ENCODE peak calls at places on chromosomes 12 and 14, in nine cellular contexts. One of them, this sample, is unnamed. For H3K4me1, the result is how much of the 10 kb centered on the place peaks cover.

GRCh38 chr12:132477009-132477702 is 12.8 kb upstream of the FBRSL1 start:
- DNase-seq in neural progenitor cell: no peak
- DNase-seq in MM.1S: no peak
- DNase-seq in OCI-LY7: no peak
- DNase-seq in PC-3: no peak
- DNase-seq in HCT116: no peak
- DNase-seq in GM23248: no peak
- DNase-seq in SK-N-SH: no peak
- DNase-seq in GM23338: no peak
- DNase-seq in this sample: no peak

GRCh38 chr12:6767301-6767591 is 1.1 kb downstream of the PTMS start:
- DNase-seq in neural progenitor cell: no peak
- DNase-seq in MM.1S: no peak
- DNase-seq in OCI-LY7: no peak
- DNase-seq in PC-3: no peak
- DNase-seq in HCT116: no peak
- DNase-seq in GM23248: peak
- DNase-seq in SK-N-SH: no peak
- DNase-seq in GM23338: peak
- DNase-seq in this sample: no peak

GRCh38 chr14:28242895-28243294 is 523.7 kb upstream of the FOXG1 start:
- DNase-seq in neural progenitor cell: no peak
- DNase-seq in MM.1S: no peak
- DNase-seq in OCI-LY7: no peak
- DNase-seq in PC-3: no peak
- DNase-seq in HCT116: no peak
- DNase-seq in GM23248: no peak
- DNase-seq in SK-N-SH: no peak
- DNase-seq in GM23338: no peak
- DNase-seq in this sample: no peak

GRCh38 chr12:107519906-107520859 is 165.4 kb upstream of the PWP1 start:
- DNase-seq in neural progenitor cell: no peak
- DNase-seq in MM.1S: no peak
- DNase-seq in OCI-LY7: no peak
- DNase-seq in PC-3: no peak
- DNase-seq in HCT116: no peak
- DNase-seq in GM23248: no peak
- DNase-seq in SK-N-SH: no peak
- DNase-seq in GM23338: no peak
- DNase-seq in this sample: no peak

GRCh38 chr12:130878193-130879185 is 6.6 kb downstream of the RAN start:
- DNase-seq in neural progenitor cell: no peak
- DNase-seq in MM.1S: no peak
- DNase-seq in OCI-LY7: peak
- DNase-seq in PC-3: no peak
- DNase-seq in HCT116: no peak
- DNase-seq in GM23248: no peak
- DNase-seq in SK-N-SH: no peak
- DNase-seq in GM23338: peak
- DNase-seq in this sample: peak

GRCh38 chr12:111149299-111149698 is 219.6 kb downstream of the PHETA1 start:
- DNase-seq in neural progenitor cell: no peak
- DNase-seq in MM.1S: no peak
- DNase-seq in OCI-LY7: no peak
- DNase-seq in PC-3: no peak
- DNase-seq in HCT116: no peak
- DNase-seq in GM23248: no peak
- DNase-seq in SK-N-SH: no peak
- DNase-seq in GM23338: no peak
- DNase-seq in this sample: no peak

GRCh38 chr14:94026173-94026885 is at the start of gene OTUB2:
- DNase-seq in neural progenitor cell: peak
- DNase-seq in MM.1S: peak
- DNase-seq in OCI-LY7: peak
- DNase-seq in PC-3: peak
- DNase-seq in HCT116: peak
- DNase-seq in GM23248: peak
- DNase-seq in SK-N-SH: peak
- DNase-seq in GM23338: peak
- DNase-seq in this sample: peak

GRCh38 chr14:31241450-31242114 is 34.0 kb upstream of the HECTD1 start:
- DNase-seq in neural progenitor cell: no peak
- DNase-seq in MM.1S: no peak
- DNase-seq in OCI-LY7: no peak
- DNase-seq in PC-3: no peak
- DNase-seq in HCT116: no peak
- DNase-seq in GM23248: peak
- DNase-seq in SK-N-SH: no peak
- DNase-seq in GM23338: no peak
- DNase-seq in this sample: no peak

GRCh38 chr12:40063424-40063823 is 42.5 kb downstream of the SLC2A13 start:
- DNase-seq in neural progenitor cell: no peak
- DNase-seq in MM.1S: no peak
- DNase-seq in OCI-LY7: no peak
- DNase-seq in PC-3: no peak
- DNase-seq in HCT116: no peak
- DNase-seq in GM23248: peak
- DNase-seq in SK-N-SH: no peak
- DNase-seq in GM23338: no peak
- DNase-seq in this sample: no peak

GRCh38 chr14:71602524-71602923 is 329.7 kb upstream of the RGS6 start:
- DNase-seq in neural progenitor cell: no peak
- DNase-seq in MM.1S: no peak
- DNase-seq in OCI-LY7: no peak
- DNase-seq in PC-3: no peak
- DNase-seq in HCT116: no peak
- DNase-seq in GM23248: no peak
- DNase-seq in SK-N-SH: no peak
- DNase-seq in GM23338: no peak
- DNase-seq in this sample: no peak

GRCh38 chr12:94674835-94675234 is 24.5 kb upstream of the TMCC3 start:
- DNase-seq in neural progenitor cell: no peak
- DNase-seq in MM.1S: no peak
- DNase-seq in OCI-LY7: no peak
- DNase-seq in PC-3: no peak
- DNase-seq in HCT116: no peak
- DNase-seq in GM23248: peak
- DNase-seq in SK-N-SH: no peak
- DNase-seq in GM23338: no peak
- DNase-seq in this sample: no peak

GRCh38 chr14:101191882-101192660 is 288.5 kb upstream of the RTL1 start:
- DNase-seq in neural progenitor cell: no peak
- DNase-seq in MM.1S: no peak
- DNase-seq in OCI-LY7: no peak
- DNase-seq in PC-3: no peak
- DNase-seq in HCT116: no peak
- DNase-seq in GM23248: no peak
- DNase-seq in SK-N-SH: no peak
- DNase-seq in GM23338: no peak
- DNase-seq in this sample: no peak

GRCh38 chr14:99590746-99591555 is 13.1 kb downstream of the CCDC85C start:
- DNase-seq in neural progenitor cell: no peak
- DNase-seq in MM.1S: no peak
- DNase-seq in OCI-LY7: no peak
- DNase-seq in PC-3: no peak
- DNase-seq in HCT116: no peak
- DNase-seq in GM23248: peak
- DNase-seq in SK-N-SH: peak
- DNase-seq in GM23338: no peak
- DNase-seq in this sample: no peak

GRCh38 chr12:91958816-91959215 is 186.8 kb downstream of the BTG1 start:
- DNase-seq in neural progenitor cell: no peak
- DNase-seq in MM.1S: peak
- DNase-seq in OCI-LY7: no peak
- DNase-seq in PC-3: peak
- DNase-seq in HCT116: no peak
- DNase-seq in GM23248: peak
- DNase-seq in SK-N-SH: no peak
- DNase-seq in GM23338: no peak
- DNase-seq in this sample: peak

GRCh38 chr12:5945071-5946008 is at the start of gene ANO2:
- DNase-seq in neural progenitor cell: peak
- DNase-seq in MM.1S: peak
- DNase-seq in OCI-LY7: no peak
- DNase-seq in PC-3: no peak
- DNase-seq in HCT116: no peak
- DNase-seq in GM23248: peak
- DNase-seq in SK-N-SH: peak
- DNase-seq in GM23338: peak
- DNase-seq in this sample: peak

GRCh38 chr12:74365178-74365964 is 172.3 kb upstream of the ATXN7L3B start:
- DNase-seq in neural progenitor cell: peak
- DNase-seq in MM.1S: peak
- DNase-seq in OCI-LY7: peak
- DNase-seq in PC-3: peak
- DNase-seq in HCT116: no peak
- DNase-seq in GM23248: peak
- DNase-seq in SK-N-SH: peak
- DNase-seq in GM23338: peak
- DNase-seq in this sample: peak

GRCh38 chr12:2586159-2587035 is 208.4 kb upstream of the FKBP4 start:
- DNase-seq in neural progenitor cell: no peak
- DNase-seq in MM.1S: no peak
- DNase-seq in OCI-LY7: no peak
- DNase-seq in PC-3: no peak
- DNase-seq in HCT116: no peak
- DNase-seq in GM23248: no peak
- DNase-seq in SK-N-SH: peak
- DNase-seq in GM23338: peak
- DNase-seq in this sample: no peak

GRCh38 chr14:101561145-101561896 is at the start of gene DIO3:
- DNase-seq in neural progenitor cell: peak
- DNase-seq in MM.1S: no peak
- DNase-seq in OCI-LY7: no peak
- DNase-seq in PC-3: peak
- DNase-seq in HCT116: peak
- DNase-seq in GM23248: peak
- DNase-seq in SK-N-SH: peak
- DNase-seq in GM23338: peak
- DNase-seq in this sample: peak

GRCh38 chr14:49893309-49894213 is 679 bp downstream of the ARF6 start:
- DNase-seq in neural progenitor cell: peak
- DNase-seq in MM.1S: peak
- DNase-seq in OCI-LY7: peak
- DNase-seq in PC-3: peak
- DNase-seq in HCT116: no peak
- DNase-seq in GM23248: peak
- DNase-seq in SK-N-SH: peak
- DNase-seq in GM23338: peak
- DNase-seq in this sample: peak

GRCh38 chr12:131363416-131363815 is 347.5 kb upstream of the SFSWAP start:
- DNase-seq in neural progenitor cell: no peak
- DNase-seq in MM.1S: no peak
- DNase-seq in OCI-LY7: no peak
- DNase-seq in PC-3: no peak
- DNase-seq in HCT116: no peak
- DNase-seq in GM23248: no peak
- DNase-seq in SK-N-SH: no peak
- DNase-seq in GM23338: no peak
- DNase-seq in this sample: no peak

DNA sequence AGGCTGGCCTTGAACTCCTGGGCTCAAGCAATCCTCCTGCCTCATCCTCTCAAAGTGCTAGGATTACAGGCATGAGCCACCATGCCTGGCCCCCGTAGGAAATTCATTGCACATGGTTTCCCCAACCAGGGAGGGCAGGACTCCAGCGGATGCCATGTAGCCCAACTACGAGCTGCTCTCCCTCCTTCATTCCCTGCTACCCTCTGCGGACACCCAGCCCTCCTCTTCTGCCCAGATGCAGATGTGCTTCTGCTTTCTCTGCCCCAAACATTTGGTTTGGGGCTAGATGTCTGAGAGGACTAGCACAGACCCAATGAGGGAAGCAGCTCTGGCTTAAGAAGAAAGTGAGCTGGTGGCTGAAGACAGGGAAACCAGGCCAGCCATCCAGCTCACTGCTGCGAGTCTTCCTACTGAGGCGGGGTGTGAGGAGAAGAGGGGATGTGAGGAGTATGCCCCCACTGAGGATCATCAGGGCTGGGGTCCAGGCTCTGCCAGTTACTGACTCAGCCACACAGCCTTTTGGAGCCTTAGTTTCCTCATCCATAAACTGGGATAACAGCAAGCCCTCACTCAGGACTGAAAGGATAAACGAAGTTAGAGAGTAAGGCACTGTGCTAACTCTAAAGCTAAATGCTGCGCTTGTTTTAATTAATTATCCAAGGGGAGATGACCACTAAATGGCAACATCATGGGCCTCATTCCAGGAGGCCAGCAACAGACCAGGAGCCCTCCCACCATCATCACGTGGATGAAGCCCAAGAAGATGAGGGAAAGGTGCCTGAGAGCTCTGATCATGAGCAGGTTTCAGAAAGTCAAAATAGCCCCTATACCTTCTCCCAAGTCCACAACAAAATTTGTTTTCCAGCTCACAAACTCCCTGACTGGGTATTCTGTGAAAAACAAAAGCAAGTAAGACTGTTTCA is 10.9 kb downstream of the CTDSP2 start:
- DNase-seq in neural progenitor cell: no peak
- DNase-seq in MM.1S: no peak
- DNase-seq in OCI-LY7: no peak
- DNase-seq in PC-3: no peak
- DNase-seq in HCT116: no peak
- DNase-seq in GM23248: peak
- DNase-seq in SK-N-SH: no peak
- DNase-seq in GM23338: no peak
- DNase-seq in this sample: no peak
- H3K4me3 ChIP-seq in neural progenitor cell: no peak
- H3K4me3 ChIP-seq in MM.1S: peak
- H3K4me3 ChIP-seq in OCI-LY7: peak
- H3K4me3 ChIP-seq in PC-3: no peak
- H3K4me3 ChIP-seq in HCT116: no peak
- H3K4me3 ChIP-seq in GM23248: peak
- H3K4me3 ChIP-seq in SK-N-SH: no peak
- H3K4me3 ChIP-seq in GM23338: peak
- H3K4me3 ChIP-seq in this sample: no peak

GRCh38 chr12:95882873-95883272 is 24.1 kb downstream of the SNRPF start:
- DNase-seq in neural progenitor cell: no peak
- DNase-seq in MM.1S: no peak
- DNase-seq in OCI-LY7: no peak
- DNase-seq in PC-3: no peak
- DNase-seq in HCT116: no peak
- DNase-seq in GM23248: no peak
- DNase-seq in SK-N-SH: no peak
- DNase-seq in GM23338: no peak
- DNase-seq in this sample: no peak
- TF ChIP-seq EZH2phosphoT487 in neural progenitor cell: no peak
- TF ChIP-seq EZH2phosphoT487 in MM.1S: no peak
- TF ChIP-seq EZH2phosphoT487 in OCI-LY7: no peak
- TF ChIP-seq EZH2phosphoT487 in PC-3: no peak
- TF ChIP-seq EZH2phosphoT487 in HCT116: no peak
- TF ChIP-seq EZH2phosphoT487 in GM23248: no peak
- TF ChIP-seq EZH2phosphoT487 in SK-N-SH: no peak
- TF ChIP-seq EZH2phosphoT487 in GM23338: no peak
- TF ChIP-seq EZH2phosphoT487 in this sample: no peak

GRCh38 chr12:45260854-45261253 is 45.0 kb downstream of the ANO6 start:
- DNase-seq in neural progenitor cell: no peak
- DNase-seq in MM.1S: no peak
- DNase-seq in OCI-LY7: no peak
- DNase-seq in PC-3: no peak
- DNase-seq in HCT116: no peak
- DNase-seq in GM23248: no peak
- DNase-seq in SK-N-SH: no peak
- DNase-seq in GM23338: no peak
- DNase-seq in this sample: no peak
- H3K4me1 ChIP-seq in neural progenitor cell: under half
- H3K4me1 ChIP-seq in MM.1S: under half
- H3K4me1 ChIP-seq in OCI-LY7: under half
- H3K4me1 ChIP-seq in PC-3: under half
- H3K4me1 ChIP-seq in HCT116: under half
- H3K4me1 ChIP-seq in GM23248: under half
- H3K4me1 ChIP-seq in SK-N-SH: under half
- H3K4me1 ChIP-seq in GM23338: under half
- H3K4me1 ChIP-seq in this sample: under half

GRCh38 chr12:10718279-10718821 is 4.8 kb downstream of the YBX3 start:
- DNase-seq in neural progenitor cell: peak
- DNase-seq in MM.1S: no peak
- DNase-seq in OCI-LY7: no peak
- DNase-seq in PC-3: peak
- DNase-seq in HCT116: no peak
- DNase-seq in GM23248: peak
- DNase-seq in SK-N-SH: no peak
- DNase-seq in GM23338: peak
- DNase-seq in this sample: peak
- H3K4me3 ChIP-seq in neural progenitor cell: peak
- H3K4me3 ChIP-seq in MM.1S: no peak
- H3K4me3 ChIP-seq in OCI-LY7: no peak
- H3K4me3 ChIP-seq in PC-3: peak
- H3K4me3 ChIP-seq in HCT116: peak
- H3K4me3 ChIP-seq in GM23248: peak
- H3K4me3 ChIP-seq in SK-N-SH: no peak
- H3K4me3 ChIP-seq in GM23338: peak
- H3K4me3 ChIP-seq in this sample: no peak

This sample was measured in hepatocyte.